ENCODE peak calls at places on chromosomes 16 and 17, in six cellular contexts. One of them, this sample, is unnamed.

GRCh38 chr16:27529962-27530361 is 19.8 kb downstream of the GTF3C1 start:
- DNase-seq in left ventricle myocardium inferior: no peak
- DNase-seq in WERI-Rb-1: no peak
- DNase-seq in MM.1S: no peak
- DNase-seq in cardiac fibroblast: peak
- DNase-seq in AG04450: peak
- DNase-seq in this sample: no peak

GRCh38 chr16:3443108-3444031 is at the start of the genes NAA60 and ZNF597:
- DNase-seq in left ventricle myocardium inferior: peak
- DNase-seq in MM.1S: peak
- DNase-seq in cardiac fibroblast: peak
- DNase-seq in AG04450: peak
- DNase-seq in WERI-Rb-1: peak
- DNase-seq in this sample: peak

GRCh38 chr17:80779961-80780380 is 211.7 kb upstream of the CHMP6 start:
- DNase-seq in left ventricle myocardium inferior: no peak
- DNase-seq in AG04450: no peak
- DNase-seq in WERI-Rb-1: no peak
- DNase-seq in cardiac fibroblast: peak
- DNase-seq in MM.1S: no peak
- DNase-seq in this sample: peak

GRCh38 chr16:84617068-84617630 is 729 bp downstream of the COTL1 start:
- DNase-seq in cardiac fibroblast: no peak
- DNase-seq in MM.1S: no peak
- DNase-seq in AG04450: no peak
- DNase-seq in WERI-Rb-1: no peak
- DNase-seq in left ventricle myocardium inferior: no peak
- DNase-seq in this sample: no peak

GRCh38 chr17:13222931-13223330 is 205.1 kb upstream of the ELAC2 start:
- DNase-seq in left ventricle myocardium inferior: no peak
- DNase-seq in AG04450: no peak
- DNase-seq in WERI-Rb-1: peak
- DNase-seq in cardiac fibroblast: no peak
- DNase-seq in MM.1S: no peak
- DNase-seq in this sample: no peak

GRCh38 chr17:64295146-64295545 is 32.1 kb upstream of the TEX2 start:
- DNase-seq in cardiac fibroblast: no peak
- DNase-seq in MM.1S: no peak
- DNase-seq in WERI-Rb-1: no peak
- DNase-seq in left ventricle myocardium inferior: no peak
- DNase-seq in AG04450: no peak
- DNase-seq in this sample: no peak

GRCh38 chr17:80805032-80805751 is 186.4 kb upstream of the CHMP6 start:
- DNase-seq in MM.1S: no peak
- DNase-seq in AG04450: no peak
- DNase-seq in WERI-Rb-1: no peak
- DNase-seq in cardiac fibroblast: no peak
- DNase-seq in left ventricle myocardium inferior: no peak
- DNase-seq in this sample: no peak

GRCh38 chr17:83196973-83197880 is 117.8 kb downstream of the METRNL start:
- DNase-seq in MM.1S: no peak
- DNase-seq in cardiac fibroblast: peak
- DNase-seq in left ventricle myocardium inferior: peak
- DNase-seq in WERI-Rb-1: no peak
- DNase-seq in AG04450: no peak
- DNase-seq in this sample: peak

GRCh38 chr17:68910256-68910705 is 44.9 kb downstream of the ABCA8 start:
- DNase-seq in left ventricle myocardium inferior: peak
- DNase-seq in MM.1S: no peak
- DNase-seq in WERI-Rb-1: no peak
- DNase-seq in AG04450: no peak
- DNase-seq in cardiac fibroblast: peak
- DNase-seq in this sample: peak

GRCh38 chr16:28538733-28539596 is at the start of gene NUPR1:
- DNase-seq in MM.1S: no peak
- DNase-seq in left ventricle myocardium inferior: peak
- DNase-seq in AG04450: peak
- DNase-seq in WERI-Rb-1: no peak
- DNase-seq in cardiac fibroblast: peak
- DNase-seq in this sample: peak

GRCh38 chr17:58417300-58418092 is at the start of gene RNF43:
- DNase-seq in WERI-Rb-1: peak
- DNase-seq in MM.1S: peak
- DNase-seq in left ventricle myocardium inferior: peak
- DNase-seq in AG04450: peak
- DNase-seq in cardiac fibroblast: peak
- DNase-seq in this sample: peak

GRCh38 chr17:47188266-47188665 is 829 bp downstream of the CDC27 start:
- DNase-seq in WERI-Rb-1: no peak
- DNase-seq in left ventricle myocardium inferior: no peak
- DNase-seq in MM.1S: peak
- DNase-seq in cardiac fibroblast: peak
- DNase-seq in AG04450: no peak
- DNase-seq in this sample: peak

GRCh38 chr17:2704031-2704889 is 7.3 kb downstream of the CLUH start:
- DNase-seq in cardiac fibroblast: no peak
- DNase-seq in MM.1S: no peak
- DNase-seq in WERI-Rb-1: no peak
- DNase-seq in AG04450: no peak
- DNase-seq in left ventricle myocardium inferior: no peak
- DNase-seq in this sample: no peak

GRCh38 chr16:56241596-56241995 is 50.3 kb downstream of the GNAO1 start:
- DNase-seq in MM.1S: no peak
- DNase-seq in WERI-Rb-1: no peak
- DNase-seq in left ventricle myocardium inferior: no peak
- DNase-seq in cardiac fibroblast: no peak
- DNase-seq in AG04450: no peak
- DNase-seq in this sample: no peak

GRCh38 chr17:37220609-37220953 is 155.2 kb upstream of the C17orf78 start:
- DNase-seq in cardiac fibroblast: peak
- DNase-seq in AG04450: peak
- DNase-seq in WERI-Rb-1: peak
- DNase-seq in MM.1S: peak
- DNase-seq in left ventricle myocardium inferior: no peak
- DNase-seq in this sample: peak

GRCh38 chr17:3947318-3947810 is 16.9 kb downstream of the ATP2A3 start:
- DNase-seq in AG04450: no peak
- DNase-seq in cardiac fibroblast: no peak
- DNase-seq in WERI-Rb-1: no peak
- DNase-seq in left ventricle myocardium inferior: no peak
- DNase-seq in MM.1S: no peak
- DNase-seq in this sample: no peak

GRCh38 chr16:57178296-57178695 is 7.5 kb downstream of the PSME3IP1 start:
- DNase-seq in WERI-Rb-1: no peak
- DNase-seq in MM.1S: no peak
- DNase-seq in AG04450: no peak
- DNase-seq in cardiac fibroblast: no peak
- DNase-seq in left ventricle myocardium inferior: no peak
- DNase-seq in this sample: no peak

GRCh38 chr17:45261577-45262515 is at the start of gene SPATA32:
- DNase-seq in AG04450: no peak
- DNase-seq in left ventricle myocardium inferior: peak
- DNase-seq in cardiac fibroblast: peak
- DNase-seq in WERI-Rb-1: no peak
- DNase-seq in MM.1S: no peak
- DNase-seq in this sample: peak

DNA sequence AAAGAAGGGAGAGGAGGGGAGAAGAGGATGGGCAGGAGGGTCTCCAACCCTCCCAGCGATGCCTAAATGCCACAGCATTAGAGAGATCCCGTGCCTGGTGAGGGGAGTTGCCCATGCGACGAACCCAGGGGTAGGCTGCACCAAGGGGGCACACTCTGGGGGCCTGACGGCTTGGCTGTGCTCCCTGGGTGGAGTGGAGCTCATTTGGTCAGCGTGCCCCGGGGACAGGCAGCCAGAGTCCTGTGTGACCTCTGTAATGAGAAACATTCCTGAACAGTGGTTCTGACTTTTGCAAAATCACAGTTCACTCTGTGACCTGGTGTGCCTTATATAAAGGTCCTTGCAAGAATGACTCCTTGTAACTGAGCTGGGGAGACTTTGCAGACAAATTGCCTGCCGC is 205.0 kb upstream of the N4BP1 start:
- DNase-seq in MM.1S: no peak
- DNase-seq in AG04450: no peak
- DNase-seq in cardiac fibroblast: no peak
- DNase-seq in left ventricle myocardium inferior: no peak
- DNase-seq in WERI-Rb-1: no peak
- DNase-seq in this sample: no peak
- TF ChIP-seq CTCF in MM.1S: no peak
- TF ChIP-seq CTCF in AG04450: no peak
- TF ChIP-seq CTCF in cardiac fibroblast: no peak
- TF ChIP-seq CTCF in left ventricle myocardium inferior: no peak
- TF ChIP-seq CTCF in WERI-Rb-1: no peak
- TF ChIP-seq CTCF in this sample: no peak

GRCh38 chr17:74979408-74980146 is 7.0 kb upstream of the HID1 start:
- DNase-seq in WERI-Rb-1: no peak
- DNase-seq in cardiac fibroblast: no peak
- DNase-seq in MM.1S: no peak
- DNase-seq in AG04450: no peak
- DNase-seq in left ventricle myocardium inferior: no peak
- DNase-seq in this sample: no peak

GRCh38 chr17:74978240-74978639 is 5.7 kb upstream of the HID1 start:
- DNase-seq in cardiac fibroblast: no peak
- DNase-seq in MM.1S: no peak
- DNase-seq in left ventricle myocardium inferior: no peak
- DNase-seq in AG04450: no peak
- DNase-seq in WERI-Rb-1: no peak
- DNase-seq in this sample: no peak

GRCh38 chr17:74986206-74986576 is 1.2 kb upstream of the CDR2L start:
- DNase-seq in WERI-Rb-1: no peak
- DNase-seq in cardiac fibroblast: no peak
- DNase-seq in MM.1S: no peak
- DNase-seq in AG04450: no peak
- DNase-seq in left ventricle myocardium inferior: no peak
- DNase-seq in this sample: no peak

GRCh38 chr17:74981318-74981978 is 6.0 kb upstream of the CDR2L start:
- DNase-seq in cardiac fibroblast: no peak
- DNase-seq in AG04450: no peak
- DNase-seq in WERI-Rb-1: peak
- DNase-seq in left ventricle myocardium inferior: no peak
- DNase-seq in MM.1S: no peak
- DNase-seq in this sample: no peak

GRCh38 chr17:74981979-74982662 is 5.3 kb upstream of the CDR2L start:
- DNase-seq in WERI-Rb-1: peak
- DNase-seq in MM.1S: no peak
- DNase-seq in cardiac fibroblast: peak
- DNase-seq in AG04450: no peak
- DNase-seq in left ventricle myocardium inferior: peak
- DNase-seq in this sample: peak
- TF ChIP-seq CTCF in WERI-Rb-1: peak
- TF ChIP-seq CTCF in MM.1S: no peak
- TF ChIP-seq CTCF in cardiac fibroblast: no peak
- TF ChIP-seq CTCF in AG04450: no peak
- TF ChIP-seq CTCF in left ventricle myocardium inferior: peak
- TF ChIP-seq CTCF in this sample: no peak

GRCh38 chr16:85633888-85634287 is 20.8 kb downstream of the GSE1 start:
- DNase-seq in MM.1S: no peak
- DNase-seq in cardiac fibroblast: no peak
- DNase-seq in left ventricle myocardium inferior: no peak
- DNase-seq in AG04450: no peak
- DNase-seq in WERI-Rb-1: no peak
- DNase-seq in this sample: no peak

GRCh38 chr16:85636234-85636812 is 23.2 kb downstream of the GSE1 start:
- DNase-seq in WERI-Rb-1: no peak
- DNase-seq in cardiac fibroblast: no peak
- DNase-seq in left ventricle myocardium inferior: no peak
- DNase-seq in MM.1S: no peak
- DNase-seq in AG04450: no peak
- DNase-seq in this sample: no peak

GRCh38 chr16:85635545-85636140 is 22.5 kb downstream of the GSE1 start:
- DNase-seq in cardiac fibroblast: no peak
- DNase-seq in MM.1S: no peak
- DNase-seq in left ventricle myocardium inferior: no peak
- DNase-seq in AG04450: no peak
- DNase-seq in WERI-Rb-1: no peak
- DNase-seq in this sample: no peak

GRCh38 chr16:85633438-85633743 is 20.3 kb downstream of the GSE1 start:
- DNase-seq in cardiac fibroblast: no peak
- DNase-seq in WERI-Rb-1: no peak
- DNase-seq in left ventricle myocardium inferior: no peak
- DNase-seq in AG04450: no peak
- DNase-seq in MM.1S: no peak
- DNase-seq in this sample: no peak

DNA sequence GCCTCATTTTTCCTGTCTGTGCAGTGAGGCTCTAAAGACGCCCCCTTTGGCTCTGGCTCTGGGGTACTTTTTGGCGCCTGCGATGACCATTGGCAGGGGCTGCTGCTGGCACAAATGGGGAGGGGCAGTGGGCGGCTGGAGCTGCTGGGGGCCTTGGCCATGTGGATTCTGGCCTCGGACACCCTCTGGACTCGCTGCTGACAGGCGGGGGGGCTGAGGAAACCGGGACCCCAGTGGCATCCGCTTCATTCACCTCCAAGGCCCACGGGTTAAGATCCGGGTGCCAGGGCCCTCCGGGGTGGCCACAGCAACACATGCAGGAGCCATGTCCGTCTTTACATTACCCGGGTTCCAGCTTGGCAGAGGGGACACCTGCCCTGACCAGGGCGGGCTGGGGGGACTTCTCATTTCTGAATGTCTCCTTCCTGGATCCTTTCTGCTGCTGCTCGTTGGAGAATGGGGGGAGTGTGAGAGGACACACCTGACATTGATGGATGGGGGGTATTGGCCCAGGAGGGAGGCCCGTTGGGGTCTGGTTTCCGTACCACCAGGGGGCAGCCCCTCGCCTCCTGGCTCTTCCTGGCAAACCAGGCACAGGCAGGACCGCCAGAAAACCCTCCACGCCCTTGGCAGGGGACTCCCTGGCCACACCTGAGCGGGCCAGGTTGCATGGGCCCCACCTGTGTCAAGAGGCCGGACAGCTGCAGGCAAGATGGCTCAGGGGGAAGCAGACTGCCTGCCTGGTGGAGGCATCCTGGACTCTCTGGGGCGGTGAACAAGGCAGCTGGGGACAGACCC is 21.8 kb downstream of the GSE1 start:
- DNase-seq in WERI-Rb-1: no peak
- DNase-seq in MM.1S: no peak
- DNase-seq in AG04450: no peak
- DNase-seq in cardiac fibroblast: no peak
- DNase-seq in left ventricle myocardium inferior: no peak
- DNase-seq in this sample: no peak
- TF ChIP-seq CTCF in WERI-Rb-1: peak
- TF ChIP-seq CTCF in MM.1S: no peak
- TF ChIP-seq CTCF in AG04450: peak
- TF ChIP-seq CTCF in cardiac fibroblast: no peak
- TF ChIP-seq CTCF in left ventricle myocardium inferior: peak
- TF ChIP-seq CTCF in this sample: no peak

DNA sequence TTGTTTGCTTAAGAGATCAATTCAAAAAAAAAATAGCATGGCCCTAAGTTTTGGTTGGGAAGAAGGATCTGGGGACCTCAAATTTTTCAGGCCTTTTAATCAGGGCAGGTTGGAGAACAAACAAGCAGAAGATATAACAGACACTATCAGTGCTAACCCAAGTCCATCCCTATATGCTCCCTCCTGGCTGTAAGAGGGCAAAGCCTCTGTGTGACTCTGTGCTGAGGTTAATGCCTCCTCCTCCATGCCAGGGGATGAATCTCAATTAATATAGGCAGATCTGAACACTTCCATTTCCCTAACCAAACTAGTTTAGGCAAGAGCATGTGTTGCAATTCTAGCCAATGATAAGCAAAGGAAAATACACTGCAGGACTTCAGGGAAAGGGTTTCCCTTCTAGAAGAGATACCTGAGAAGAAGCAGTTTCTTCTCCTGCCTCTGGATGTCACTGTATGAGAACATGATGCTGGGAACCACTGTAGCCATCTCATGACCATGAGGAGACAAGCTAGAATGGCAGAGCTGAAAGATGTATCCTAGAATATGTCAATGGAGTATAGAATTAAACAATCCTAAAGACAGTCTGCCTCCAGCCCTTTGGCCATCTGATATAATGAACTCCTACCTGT is 76.0 kb downstream of the CHD9NB start:
- DNase-seq in WERI-Rb-1: peak
- DNase-seq in cardiac fibroblast: peak
- DNase-seq in left ventricle myocardium inferior: no peak
- DNase-seq in MM.1S: peak
- DNase-seq in AG04450: no peak
- DNase-seq in this sample: peak
- TF ChIP-seq CTCF in WERI-Rb-1: peak
- TF ChIP-seq CTCF in cardiac fibroblast: peak
- TF ChIP-seq CTCF in left ventricle myocardium inferior: peak
- TF ChIP-seq CTCF in MM.1S: peak
- TF ChIP-seq CTCF in AG04450: peak
- TF ChIP-seq CTCF in this sample: peak

This sample was measured in fibroblast of the aortic adventitia.